ENCODE peak calls at places on chromosomes 3 and 15, in four cellular contexts. Z is CD4-positive, alpha-beta T cell; G is progenitor cell of endocrine pancreas; J is fibroblast of lung. S is an unnamed sample.

GRCh38 chr3:100760377-100760776 is 51.1 kb downstream of the TFG start:
- DNase-seq in Z (no peak), G (no peak), J (no peak), S (no peak)

GRCh38 chr3:170862618-170863374 is 7.2 kb downstream of the RPL22L1 start:
- DNase-seq in Z (no peak), G (no peak), J (peak), S (no peak)

GRCh38 chr15:101167791-101168462 is 83.9 kb downstream of the CHSY1 start:
- DNase-seq in Z (peak), G (no peak), J (peak), S (no peak)

GRCh38 chr15:73906346-73907017 is 19.8 kb upstream of the LOXL1 start:
- DNase-seq in Z (no peak), G (no peak), J (peak), S (no peak)

GRCh38 chr15:85667491-85668424 is 127.0 kb downstream of the KLHL25 start:
- DNase-seq in Z (no peak), G (no peak), J (peak), S (no peak)

GRCh38 chr3:143644370-143645089 is 203.7 kb downstream of the SLC9A9 start:
- DNase-seq in Z (no peak), G (peak), J (peak), S (peak)

GRCh38 chr3:141940204-141940776 is 63.8 kb downstream of the ATP1B3 start:
- DNase-seq in Z (no peak), G (no peak), J (peak), S (no peak)

GRCh38 chr15:45332694-45333093 is 45.6 kb downstream of the GATM start:
- DNase-seq in Z (no peak), G (no peak), J (no peak), S (no peak)

GRCh38 chr3:50623840-50624474 is 7.0 kb downstream of the MAPKAPK3 start:
- DNase-seq in Z (no peak), G (no peak), J (peak), S (no peak)

GRCh38 chr3:157248590-157249425 is 88.9 kb upstream of the CCNL1 start:
- DNase-seq in Z (no peak), G (no peak), J (peak), S (no peak)

GRCh38 chr15:45637552-45638033 is 2.8 kb downstream of the SQOR start:
- DNase-seq in Z (peak), G (no peak), J (peak), S (no peak)

GRCh38 chr3:111051354-111051753 is 20.3 kb upstream of the NECTIN3 start:
- DNase-seq in Z (no peak), G (no peak), J (no peak), S (no peak)

GRCh38 chr3:53764376-53764775 is 81.8 kb downstream of the CHDH start:
- DNase-seq in Z (no peak), G (no peak), J (no peak), S (no peak)

GRCh38 chr3:143975549-143976152 is 4.0 kb downstream of the DIPK2A start:
- DNase-seq in Z (no peak), G (no peak), J (peak), S (no peak)

GRCh38 chr3:194632211-194632982 is 822 bp downstream of the TMEM44 start:
- DNase-seq in Z (peak), G (no peak), J (no peak), S (no peak)

GRCh38 chr15:80480171-80480811 is 76.1 kb downstream of the ARNT2 start:
- DNase-seq in Z (no peak), G (no peak), J (peak), S (no peak)

GRCh38 chr15:90095521-90095959 is 6.7 kb downstream of the IDH2 start:
- DNase-seq in Z (no peak), G (no peak), J (no peak), S (no peak)

GRCh38 chr15:47742742-47743141 is 25.4 kb downstream of the SEMA6D start:
- DNase-seq in Z (no peak), G (no peak), J (no peak), S (no peak)

GRCh38 chr3:129230311-129231019 is 18.9 kb upstream of the COPG1 start:
- DNase-seq in Z (no peak), G (no peak), J (peak), S (no peak)

GRCh38 chr15:98442901-98443300 is 205.4 kb upstream of the IGF1R start:
- DNase-seq in Z (no peak), G (no peak), J (no peak), S (no peak)

DNA sequence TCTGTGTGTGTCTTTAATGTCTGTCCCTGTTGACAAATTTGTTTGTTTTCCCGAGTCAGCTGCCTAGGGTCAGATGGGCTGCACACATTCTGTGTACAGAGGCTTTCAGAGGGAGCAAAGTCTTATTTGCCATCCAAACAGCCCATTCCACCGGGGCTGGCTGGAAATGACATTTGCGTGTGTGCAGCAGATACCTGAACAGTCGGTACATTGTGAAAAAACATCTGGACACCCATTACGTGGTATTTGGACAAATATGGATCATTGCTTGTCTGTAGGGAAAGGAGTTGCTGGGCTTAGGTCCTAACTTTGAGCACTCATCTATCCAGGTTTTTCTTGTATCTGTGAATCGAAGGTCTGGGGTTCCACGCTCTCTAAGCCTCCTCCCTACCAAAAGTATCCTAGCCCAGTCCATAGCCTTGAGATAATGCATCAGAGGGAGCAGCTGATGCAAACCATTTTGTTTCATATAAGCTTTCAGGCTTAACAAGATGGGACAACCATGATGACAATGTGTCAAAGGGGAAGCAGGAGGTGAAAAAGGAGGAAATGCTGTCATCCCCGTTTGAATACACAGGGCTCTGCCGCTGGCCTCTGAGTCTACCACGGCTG is 22.2 kb upstream of the CMTM8 start:
- DNase-seq in Z (no peak), G (peak), J (no peak), S (no peak)
- TF ChIP-seq CTCF in Z (no peak), G (no peak), J (no peak), S (no peak)

GRCh38 chr3:11832964-11833621 is 13.6 kb downstream of the TAMM41 start:
- DNase-seq in Z (no peak), G (no peak), J (peak), S (no peak)

GRCh38 chr3:11835028-11835639 is 11.6 kb downstream of the TAMM41 start:
- DNase-seq in Z (no peak), G (no peak), J (peak), S (no peak)
- TF ChIP-seq CTCF in Z (peak), G (peak), J (peak), S (peak)

DNA sequence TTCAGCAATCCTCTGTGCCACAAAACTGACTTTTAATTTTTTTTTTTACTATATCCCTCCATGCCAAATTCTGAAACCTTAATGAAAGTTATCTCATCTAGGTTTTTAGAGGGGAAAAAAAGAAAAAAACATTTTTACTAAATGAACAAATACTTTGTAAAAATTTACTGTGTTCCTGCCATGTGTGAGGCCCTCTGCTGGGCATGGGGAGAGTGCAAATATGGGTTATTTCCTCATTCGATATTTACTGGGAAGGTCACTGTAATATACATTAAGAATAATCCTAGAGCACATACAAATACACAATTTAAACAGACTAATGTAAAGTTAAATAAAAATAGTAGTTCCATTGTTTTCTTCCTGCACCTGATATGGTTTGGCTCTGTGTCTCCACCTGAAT is 215.0 kb downstream of the GRM7 start:
- DNase-seq in Z (no peak), G (no peak), J (no peak), S (no peak)
- TF ChIP-seq CTCF in Z (no peak), G (peak), J (no peak), S (no peak)

DNA sequence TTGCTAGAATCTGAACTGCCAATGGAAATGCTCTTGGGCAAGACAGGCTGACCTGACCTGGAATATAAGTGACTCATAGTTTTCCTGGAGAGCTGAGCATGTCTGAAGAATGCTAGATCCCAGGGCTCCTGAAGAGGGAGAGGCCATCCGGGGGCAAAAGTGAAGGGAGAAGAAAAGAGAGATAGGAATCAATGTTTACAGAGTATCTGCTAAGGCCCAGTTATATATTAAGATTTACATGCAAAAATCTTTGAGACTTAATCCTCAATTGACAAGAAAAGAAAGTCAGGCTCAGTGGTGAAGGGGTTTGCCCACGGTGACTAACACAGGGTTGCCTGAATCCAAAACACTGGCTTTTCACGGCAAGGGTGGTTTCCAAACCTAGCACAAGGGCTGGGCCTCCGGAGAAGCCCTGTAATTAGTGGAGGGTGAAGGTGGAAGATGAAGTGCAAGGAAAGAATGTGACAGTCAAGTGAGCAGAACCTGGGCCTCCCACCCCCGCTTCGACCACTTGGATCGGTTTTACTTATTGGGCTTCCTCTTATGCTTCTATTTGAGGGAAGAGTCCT is 91.7 kb upstream of the FGF12 start:
- DNase-seq in Z (no peak), G (no peak), J (peak), S (no peak)
- TF ChIP-seq CTCF in Z (no peak), G (no peak), J (no peak), S (no peak)

GRCh38 chr3:113947372-113948014 is at the start of gene ZDHHC23:
- DNase-seq in Z (peak), G (peak), J (peak), S (peak)

GRCh38 chr3:113946831-113947230 is 982 bp upstream of the ZDHHC23 start:
- DNase-seq in Z (no peak), G (no peak), J (no peak), S (no peak)

GRCh38 chr3:113952921-113953320 is 5.1 kb downstream of the ZDHHC23 start:
- DNase-seq in Z (no peak), G (no peak), J (no peak), S (no peak)

GRCh38 chr3:113953677-113954076 is 5.9 kb downstream of the ZDHHC23 start:
- DNase-seq in Z (no peak), G (no peak), J (peak), S (no peak)

GRCh38 chr3:113948015-113948917 is 453 bp downstream of the ZDHHC23 start:
- DNase-seq in Z (no peak), G (peak), J (peak), S (no peak)
- TF ChIP-seq CTCF in Z (no peak), G (peak), J (no peak), S (no peak)

DNA sequence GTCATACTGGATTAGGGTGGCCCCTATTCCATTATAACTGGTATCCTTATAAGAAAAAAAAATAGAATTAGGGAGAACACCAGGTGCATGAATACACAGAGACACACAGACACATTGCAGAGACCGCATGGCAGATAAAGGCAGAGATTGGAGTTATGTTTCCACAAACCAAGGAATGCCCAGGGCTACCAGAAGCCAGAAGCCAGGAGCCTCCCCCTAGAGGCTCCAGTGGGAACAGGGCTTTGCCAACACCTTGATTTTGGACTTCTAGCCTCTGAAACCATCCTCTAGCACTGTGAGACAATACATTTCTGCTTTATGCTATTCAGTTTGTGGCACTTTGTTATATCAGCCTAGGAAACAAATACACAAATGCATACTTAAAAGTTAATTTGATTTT is 10.4 kb downstream of the GOLM2 start:
- DNase-seq in Z (no peak), G (no peak), J (no peak), S (no peak)
- TF ChIP-seq CTCF in Z (no peak), G (peak), J (peak), S (peak)

DNA sequence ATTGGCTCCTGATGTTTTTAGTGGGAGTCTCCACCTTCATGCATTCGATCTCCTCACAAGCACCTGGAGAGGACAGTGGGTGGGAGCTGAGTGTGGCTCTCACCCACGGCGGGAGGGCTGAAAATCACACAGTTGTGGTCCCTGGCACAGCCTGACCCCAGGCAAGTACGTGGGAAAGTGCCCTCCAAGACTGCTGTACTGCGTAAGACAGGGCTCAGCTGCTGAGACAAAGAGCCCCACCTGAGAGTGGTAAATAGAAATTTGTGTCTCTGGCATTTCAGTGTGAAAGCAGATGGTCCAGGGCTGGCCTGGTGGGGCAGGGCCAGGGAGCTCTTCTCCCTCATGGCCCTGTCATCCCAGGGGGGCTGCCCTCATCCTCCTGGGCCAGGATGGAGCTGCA is 77.4 kb upstream of the IQSEC1 start:
- DNase-seq in Z (peak), G (no peak), J (no peak), S (no peak)
- TF ChIP-seq CTCF in Z (no peak), G (no peak), J (no peak), S (no peak)

GRCh38 chr15:59688888-59689625 is at the start of gene BNIP2:
- DNase-seq in Z (peak), G (peak), J (peak), S (peak)

GRCh38 chr15:59687831-59688230 is 1.3 kb downstream of the BNIP2 start:
- DNase-seq in Z (no peak), G (no peak), J (peak), S (no peak)

GRCh38 chr15:59689626-59690236 is 611 bp upstream of the BNIP2 start:
- DNase-seq in Z (peak), G (peak), J (peak), S (no peak)

GRCh38 chr15:59688383-59688887 is 685 bp downstream of the BNIP2 start:
- DNase-seq in Z (no peak), G (no peak), J (peak), S (no peak)

GRCh38 chr15:59691194-59691805 is 2.2 kb upstream of the BNIP2 start:
- DNase-seq in Z (no peak), G (no peak), J (peak), S (no peak)
- TF ChIP-seq CTCF in Z (peak), G (peak), J (peak), S (peak)

GRCh38 chr3:180804871-180805430 is 107.5 kb upstream of the FXR1 start:
- DNase-seq in Z (no peak), G (no peak), J (peak), S (no peak)
- TF ChIP-seq CTCF in Z (no peak), G (peak), J (peak), S (peak)

GRCh38 chr3:119033393-119034255 is 1.0 kb downstream of the IGSF11 start:
- DNase-seq in Z (no peak), G (no peak), J (no peak), S (no peak)

GRCh38 chr3:119034256-119035013 is at the start of gene IGSF11:
- DNase-seq in Z (peak), G (peak), J (peak), S (peak)

DNA sequence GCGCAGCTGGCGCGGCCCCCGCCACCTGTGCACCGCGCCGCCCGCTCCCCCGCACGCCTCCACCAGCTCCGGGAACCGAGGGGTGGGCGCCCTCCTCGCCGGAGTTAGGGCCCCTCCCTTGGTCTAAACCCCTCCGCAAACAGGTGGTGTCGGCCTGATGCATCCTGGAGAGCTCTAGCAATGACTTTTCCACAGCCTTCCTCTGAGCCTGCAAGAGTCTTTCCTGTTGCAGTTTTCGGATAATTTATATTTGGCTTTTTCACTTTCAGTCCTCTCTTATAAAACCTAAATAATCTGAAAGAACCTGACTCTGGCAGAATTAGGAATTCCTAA is 334 bp upstream of the IGSF11 start:
- DNase-seq in Z (no peak), G (no peak), J (no peak), S (no peak)
- TF ChIP-seq CTCF in Z (no peak), G (no peak), J (no peak), S (no peak)